ENCODE peak calls at places on chromosomes 12 and 14, in nine cellular contexts. One of them, this sample, is unnamed.

GRCh38 chr12:71756054-71756675 is 1.5 kb downstream of the RAB21 start:
- DNase-seq in BJ: no peak
- DNase-seq in cardiac fibroblast: peak; percentile 15
- DNase-seq in NB4: no peak
- DNase-seq in mucosa of descending colon: no peak
- DNase-seq in foreskin fibroblast: no peak
- DNase-seq in cardiac muscle cell: no peak
- DNase-seq in ascending aorta: no peak
- DNase-seq in left lung: no peak
- DNase-seq in this sample: no peak

GRCh38 chr12:132723764-132724140 is 13.1 kb downstream of the PGAM5 start:
- DNase-seq in BJ: no peak
- DNase-seq in cardiac fibroblast: peak; percentile 52
- DNase-seq in NB4: no peak
- DNase-seq in mucosa of descending colon: no peak
- DNase-seq in foreskin fibroblast: no peak
- DNase-seq in cardiac muscle cell: no peak
- DNase-seq in ascending aorta: no peak
- DNase-seq in left lung: no peak
- DNase-seq in this sample: no peak

GRCh38 chr14:33880330-33880729 is 70.5 kb downstream of the EGLN3 start:
- DNase-seq in BJ: no peak
- DNase-seq in cardiac fibroblast: no peak
- DNase-seq in NB4: no peak
- DNase-seq in mucosa of descending colon: no peak
- DNase-seq in foreskin fibroblast: no peak
- DNase-seq in cardiac muscle cell: no peak
- DNase-seq in ascending aorta: no peak
- DNase-seq in left lung: no peak
- DNase-seq in this sample: no peak

GRCh38 chr12:2688381-2688881 is 106.3 kb upstream of the FKBP4 start:
- DNase-seq in BJ: no peak
- DNase-seq in cardiac fibroblast: no peak
- DNase-seq in NB4: no peak
- DNase-seq in mucosa of descending colon: no peak
- DNase-seq in foreskin fibroblast: no peak
- DNase-seq in cardiac muscle cell: no peak
- DNase-seq in ascending aorta: peak; percentile 56
- DNase-seq in left lung: no peak
- DNase-seq in this sample: no peak

GRCh38 chr14:23183479-23183878 is at the start of gene SLC7A8:
- DNase-seq in BJ: no peak
- DNase-seq in cardiac fibroblast: no peak
- DNase-seq in NB4: no peak
- DNase-seq in mucosa of descending colon: peak; percentile 66
- DNase-seq in foreskin fibroblast: no peak
- DNase-seq in cardiac muscle cell: peak; percentile 66
- DNase-seq in ascending aorta: peak; percentile 80
- DNase-seq in left lung: peak; percentile 82
- DNase-seq in this sample: no peak

GRCh38 chr12:92784795-92785562 is 82.2 kb downstream of the PLEKHG7 start:
- DNase-seq in BJ: no peak
- DNase-seq in cardiac fibroblast: peak; percentile 84
- DNase-seq in NB4: peak; percentile 87
- DNase-seq in mucosa of descending colon: no peak
- DNase-seq in foreskin fibroblast: peak; percentile 46
- DNase-seq in cardiac muscle cell: peak; percentile 89
- DNase-seq in ascending aorta: no peak
- DNase-seq in left lung: no peak
- DNase-seq in this sample: peak; percentile 80

GRCh38 chr14:74852922-74853530 is 22.9 kb downstream of the PROX2 start:
- DNase-seq in BJ: peak; percentile 84
- DNase-seq in cardiac fibroblast: peak; percentile 57
- DNase-seq in NB4: no peak
- DNase-seq in mucosa of descending colon: no peak
- DNase-seq in foreskin fibroblast: peak; percentile 86
- DNase-seq in cardiac muscle cell: no peak
- DNase-seq in ascending aorta: no peak
- DNase-seq in left lung: no peak
- DNase-seq in this sample: no peak

GRCh38 chr12:97177482-97177881 is 270.4 kb downstream of the NEDD1 start:
- DNase-seq in BJ: no peak
- DNase-seq in cardiac fibroblast: no peak
- DNase-seq in NB4: no peak
- DNase-seq in mucosa of descending colon: no peak
- DNase-seq in foreskin fibroblast: no peak
- DNase-seq in cardiac muscle cell: no peak
- DNase-seq in ascending aorta: no peak
- DNase-seq in left lung: no peak
- DNase-seq in this sample: no peak

GRCh38 chr12:112182499-112182898 is 57.1 kb downstream of the TRAFD1 start:
- DNase-seq in BJ: no peak
- DNase-seq in cardiac fibroblast: no peak
- DNase-seq in NB4: no peak
- DNase-seq in mucosa of descending colon: no peak
- DNase-seq in foreskin fibroblast: no peak
- DNase-seq in cardiac muscle cell: no peak
- DNase-seq in ascending aorta: no peak
- DNase-seq in left lung: no peak
- DNase-seq in this sample: no peak

GRCh38 chr14:74582910-74583581 is 29.0 kb downstream of the LTBP2 start:
- DNase-seq in BJ: no peak
- DNase-seq in cardiac fibroblast: peak; percentile 65
- DNase-seq in NB4: no peak
- DNase-seq in mucosa of descending colon: no peak
- DNase-seq in foreskin fibroblast: peak; percentile 66
- DNase-seq in cardiac muscle cell: peak; percentile 54
- DNase-seq in ascending aorta: peak; percentile 85
- DNase-seq in left lung: no peak
- DNase-seq in this sample: peak; percentile 74

DNA sequence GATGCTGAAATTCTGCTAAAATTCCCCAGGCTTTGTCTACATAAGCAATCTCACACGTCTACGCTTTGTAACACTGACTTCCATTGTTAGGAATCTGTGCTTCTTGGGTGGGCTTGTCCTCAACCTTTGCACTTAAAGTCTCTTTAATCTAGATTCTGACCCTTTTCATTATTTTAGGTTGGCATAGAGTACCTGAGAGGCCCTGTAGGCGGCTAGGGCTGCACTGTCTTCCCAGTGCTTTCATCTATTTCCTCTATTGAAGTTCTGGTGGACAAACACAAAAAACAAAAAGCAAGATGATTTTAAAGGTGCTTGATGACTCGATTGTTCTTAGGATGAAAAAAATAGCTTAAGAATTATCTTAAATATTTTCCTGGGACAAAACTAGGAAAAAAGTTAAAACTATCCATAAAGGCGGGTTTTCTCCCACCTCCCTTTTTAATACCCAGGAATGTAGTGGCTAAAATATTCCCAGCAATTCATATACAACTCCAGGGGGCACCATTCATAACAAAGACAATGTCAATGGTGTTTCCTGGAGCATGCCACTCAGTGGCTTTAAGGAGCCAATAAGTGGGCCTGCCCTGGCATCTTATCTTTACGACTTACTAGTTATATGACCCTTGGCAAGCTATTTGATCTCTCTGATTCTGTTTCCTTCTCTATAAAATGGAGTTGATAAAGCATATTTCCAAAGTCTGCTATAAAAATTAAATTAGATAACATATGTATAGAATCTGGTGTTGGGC is 197.5 kb downstream of the STXBP6 start:
- DNase-seq in BJ: no peak
- DNase-seq in cardiac fibroblast: no peak
- DNase-seq in NB4: no peak
- DNase-seq in mucosa of descending colon: peak; percentile 21
- DNase-seq in foreskin fibroblast: no peak
- DNase-seq in cardiac muscle cell: no peak
- DNase-seq in ascending aorta: no peak
- DNase-seq in left lung: no peak
- DNase-seq in this sample: no peak
- TF ChIP-seq CTCF in BJ: no peak
- TF ChIP-seq CTCF in cardiac fibroblast: no peak
- TF ChIP-seq CTCF in NB4: no peak
- TF ChIP-seq CTCF in mucosa of descending colon: no peak
- TF ChIP-seq CTCF in foreskin fibroblast: no peak
- TF ChIP-seq CTCF in cardiac muscle cell: no peak
- TF ChIP-seq CTCF in ascending aorta: no peak
- TF ChIP-seq CTCF in left lung: no peak
- TF ChIP-seq CTCF in this sample: no peak

DNA sequence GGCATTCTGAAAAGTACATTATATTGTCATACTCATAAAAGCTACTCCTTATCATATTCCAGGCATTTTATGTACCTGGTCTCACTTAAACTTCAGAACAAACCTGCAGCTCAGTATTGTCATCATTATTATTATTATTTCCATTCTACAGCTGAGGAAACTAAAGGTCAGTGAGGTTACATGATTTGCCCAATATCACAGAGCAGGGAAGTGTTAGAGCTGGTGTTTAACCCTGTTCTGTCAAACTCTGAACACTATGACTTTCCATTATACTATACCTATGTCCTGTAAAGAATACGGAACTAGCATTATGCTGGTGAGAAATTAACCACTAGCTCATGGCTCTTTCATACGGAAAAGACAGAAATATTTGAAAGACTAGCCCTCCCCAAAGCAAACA is 56.4 kb downstream of the STON2 start:
- DNase-seq in BJ: no peak
- DNase-seq in cardiac fibroblast: no peak
- DNase-seq in NB4: no peak
- DNase-seq in mucosa of descending colon: no peak
- DNase-seq in foreskin fibroblast: no peak
- DNase-seq in cardiac muscle cell: no peak
- DNase-seq in ascending aorta: no peak
- DNase-seq in left lung: no peak
- DNase-seq in this sample: no peak
- TF ChIP-seq CTCF in BJ: no peak
- TF ChIP-seq CTCF in cardiac fibroblast: no peak
- TF ChIP-seq CTCF in NB4: no peak
- TF ChIP-seq CTCF in mucosa of descending colon: no peak
- TF ChIP-seq CTCF in foreskin fibroblast: no peak
- TF ChIP-seq CTCF in cardiac muscle cell: no peak
- TF ChIP-seq CTCF in ascending aorta: no peak
- TF ChIP-seq CTCF in left lung: no peak
- TF ChIP-seq CTCF in this sample: no peak

DNA sequence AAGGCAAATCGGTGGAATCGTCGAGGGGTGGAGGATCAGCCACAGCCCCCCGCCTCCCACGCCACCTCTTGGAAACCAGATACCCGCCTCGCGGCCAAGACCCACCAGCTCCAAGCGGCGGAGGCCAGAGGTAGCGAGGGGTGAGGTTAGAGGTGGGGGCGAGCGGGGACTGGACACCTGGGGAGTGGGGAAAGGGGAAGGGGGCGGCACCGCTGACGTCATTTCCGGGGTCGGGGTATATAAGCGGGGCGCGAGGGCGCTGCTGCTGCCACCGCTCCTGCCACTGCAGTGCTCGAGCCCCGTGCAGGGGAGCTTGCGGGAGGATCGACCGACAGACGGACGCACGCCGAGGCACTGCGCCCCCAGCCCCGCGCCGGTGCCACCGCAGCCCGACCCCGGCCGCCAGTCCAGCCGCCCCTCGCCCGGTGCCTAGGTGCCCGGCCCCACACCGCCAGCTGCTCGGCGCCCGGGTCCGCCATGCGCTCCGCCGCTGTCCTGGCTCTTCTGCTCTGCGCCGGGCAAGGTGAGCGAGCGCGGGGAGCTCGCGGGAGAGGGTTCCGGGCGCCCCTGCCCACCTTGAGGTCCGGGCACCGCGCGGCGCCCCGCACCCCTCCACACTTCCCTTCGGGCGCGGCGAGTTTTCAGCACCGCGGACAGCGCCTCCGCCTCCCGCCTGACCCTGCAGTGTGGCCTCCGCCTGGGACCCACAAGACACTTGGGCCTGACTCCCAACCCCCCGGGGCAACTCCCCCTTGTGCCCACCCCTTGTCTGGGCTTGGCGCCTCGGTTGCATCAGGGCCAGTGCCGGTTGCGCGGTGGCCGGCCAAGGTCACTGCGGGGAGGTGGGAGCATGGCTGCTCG is at the start of gene CHGA:
- DNase-seq in BJ: no peak
- DNase-seq in cardiac fibroblast: peak; percentile 28
- DNase-seq in NB4: peak; percentile 57
- DNase-seq in mucosa of descending colon: peak; percentile 69
- DNase-seq in foreskin fibroblast: peak; percentile 12
- DNase-seq in cardiac muscle cell: peak; percentile 91
- DNase-seq in ascending aorta: no peak
- DNase-seq in left lung: peak; percentile 87
- DNase-seq in this sample: peak; percentile 27
- TF ChIP-seq CTCF in BJ: no peak
- TF ChIP-seq CTCF in cardiac fibroblast: no peak
- TF ChIP-seq CTCF in NB4: no peak
- TF ChIP-seq CTCF in mucosa of descending colon: no peak
- TF ChIP-seq CTCF in foreskin fibroblast: no peak
- TF ChIP-seq CTCF in cardiac muscle cell: no peak
- TF ChIP-seq CTCF in ascending aorta: no peak
- TF ChIP-seq CTCF in left lung: no peak
- TF ChIP-seq CTCF in this sample: no peak

GRCh38 chr12:7972734-7973488 is 36.9 kb upstream of the SLC2A3 start:
- DNase-seq in BJ: no peak
- DNase-seq in cardiac fibroblast: no peak
- DNase-seq in NB4: no peak
- DNase-seq in mucosa of descending colon: no peak
- DNase-seq in foreskin fibroblast: no peak
- DNase-seq in cardiac muscle cell: no peak
- DNase-seq in ascending aorta: no peak
- DNase-seq in left lung: no peak
- DNase-seq in this sample: no peak

GRCh38 chr12:7966558-7966957 is 30.6 kb upstream of the SLC2A3 start:
- DNase-seq in BJ: no peak
- DNase-seq in cardiac fibroblast: peak; percentile 56
- DNase-seq in NB4: peak; percentile 26
- DNase-seq in mucosa of descending colon: no peak
- DNase-seq in foreskin fibroblast: no peak
- DNase-seq in cardiac muscle cell: no peak
- DNase-seq in ascending aorta: no peak
- DNase-seq in left lung: no peak
- DNase-seq in this sample: peak; percentile 85

DNA sequence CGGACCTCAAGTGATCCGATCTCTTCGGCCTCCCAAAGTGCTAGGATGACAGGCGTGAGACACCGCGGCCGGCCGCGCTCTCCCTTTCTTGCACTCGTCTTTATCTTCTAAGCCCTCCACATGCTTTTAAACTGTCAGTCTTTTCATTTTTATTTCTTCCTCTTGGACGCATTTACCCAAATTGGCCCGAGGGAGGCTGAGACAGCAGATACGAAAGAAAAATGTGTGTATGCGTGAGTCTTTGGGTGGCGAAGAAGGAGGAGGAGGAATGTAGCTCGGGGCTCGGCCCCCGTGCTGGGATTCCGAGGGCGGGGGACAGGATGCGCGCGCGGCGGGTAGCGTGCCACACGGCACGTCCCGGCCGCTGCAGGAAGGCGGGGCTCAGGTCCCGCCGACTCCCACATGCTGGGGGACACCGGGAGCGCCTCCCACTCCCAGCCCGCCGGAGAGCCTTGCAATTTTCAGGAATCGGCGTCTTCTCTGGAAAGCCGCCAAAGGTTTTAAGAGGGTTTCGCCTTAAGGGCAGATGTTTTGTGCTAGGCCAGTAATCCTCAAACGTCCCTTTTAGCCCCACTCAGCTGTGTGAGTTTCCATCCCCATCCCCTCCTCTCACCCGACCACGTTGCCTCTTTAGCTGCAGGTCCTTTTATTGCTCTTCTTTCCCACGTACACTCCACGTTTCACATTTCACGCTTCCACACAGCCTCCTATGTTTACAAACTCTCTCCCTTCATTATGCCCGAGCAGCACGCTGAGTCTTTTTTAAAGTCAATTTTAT is 34.7 kb upstream of the SLC2A3 start:
- DNase-seq in BJ: peak; percentile 97
- DNase-seq in cardiac fibroblast: peak; percentile 96
- DNase-seq in NB4: peak; percentile 94
- DNase-seq in mucosa of descending colon: peak; percentile 82
- DNase-seq in foreskin fibroblast: peak; percentile 98
- DNase-seq in cardiac muscle cell: peak; percentile 96
- DNase-seq in ascending aorta: peak; percentile 94
- DNase-seq in left lung: peak; percentile 98
- DNase-seq in this sample: peak; percentile 87
- TF ChIP-seq CTCF in BJ: no peak
- TF ChIP-seq CTCF in cardiac fibroblast: no peak
- TF ChIP-seq CTCF in NB4: no peak
- TF ChIP-seq CTCF in mucosa of descending colon: no peak
- TF ChIP-seq CTCF in foreskin fibroblast: peak; percentile 5
- TF ChIP-seq CTCF in cardiac muscle cell: no peak
- TF ChIP-seq CTCF in ascending aorta: no peak
- TF ChIP-seq CTCF in left lung: no peak
- TF ChIP-seq CTCF in this sample: no peak